ENCODE peak calls at places on chromosome 14, in four cellular contexts. G is IMR-90, R is K562, Q is HepG2. P is an unnamed sample.

GRCh38 chr14:59601056-59601455 is 24.4 kb upstream of the CCDC175 start:
- DNase-seq in G (no peak), R (no peak), Q (no peak), P (no peak)

GRCh38 chr14:35403085-35403396 is 1.5 kb downstream of the NFKBIA start:
- DNase-seq in G (peak), R (no peak), Q (no peak), P (no peak)

GRCh38 chr14:96902004-96902403 is 104.8 kb downstream of the VRK1 start:
- DNase-seq in G (no peak), R (no peak), Q (no peak), P (no peak)

GRCh38 chr14:91737619-91738018 is 5.7 kb upstream of the CATSPERB start:
- DNase-seq in G (no peak), R (no peak), Q (no peak), P (no peak)

GRCh38 chr14:23727566-23728335 is 91.6 kb downstream of the DHRS2 start:
- DNase-seq in G (peak), R (peak), Q (peak), P (peak)

GRCh38 chr14:49051328-49052060 is 534.7 kb downstream of the RPS29 start:
- DNase-seq in G (peak), R (no peak), Q (no peak), P (no peak)

GRCh38 chr14:105491366-105492006 is 440 bp downstream of the TEDC1 start:
- DNase-seq in G (peak), R (peak), Q (peak), P (peak)

GRCh38 chr14:75497191-75497590 is 25.1 kb upstream of the BATF start:
- DNase-seq in G (no peak), R (no peak), Q (no peak), P (no peak)

GRCh38 chr14:95876769-95877490 is at the start of gene TUNAR:
- DNase-seq in G (no peak), R (no peak), Q (no peak), P (no peak)
- TF ChIP-seq MAZ in G (no peak), R (no peak), Q (no peak), P (no peak)

GRCh38 chr14:100224229-100224628 is 14.7 kb upstream of the YY1 start:
- DNase-seq in G (no peak), R (no peak), Q (no peak), P (no peak)

GRCh38 chr14:100222219-100223093 is 16.5 kb upstream of the YY1 start:
- DNase-seq in G (no peak), R (no peak), Q (no peak), P (no peak)

GRCh38 chr14:100223332-100224171 is 15.4 kb upstream of the YY1 start:
- DNase-seq in G (peak), R (no peak), Q (peak), P (no peak)

GRCh38 chr14:100221419-100222218 is 17.3 kb upstream of the YY1 start:
- DNase-seq in G (peak), R (peak), Q (peak), P (no peak)

DNA sequence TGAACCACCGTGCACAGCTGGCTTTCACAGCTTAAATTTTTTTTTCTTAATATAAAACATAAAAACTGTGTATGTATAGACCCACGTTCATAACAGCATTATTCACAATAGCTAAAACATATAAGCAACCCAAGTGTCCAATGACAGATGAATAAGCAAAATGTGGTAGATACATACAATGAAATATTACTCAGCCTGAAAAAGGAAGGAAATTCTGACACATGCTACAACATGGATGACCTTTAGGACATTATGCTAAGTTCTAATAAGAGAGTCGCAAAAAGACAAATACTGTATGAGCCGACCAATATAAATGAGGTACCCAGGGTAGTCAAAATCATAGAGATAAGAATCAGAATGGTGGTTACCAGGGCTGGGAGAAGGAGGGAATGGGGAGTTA is 13.8 kb upstream of the YY1 start:
- DNase-seq in G (no peak), R (no peak), Q (no peak), P (no peak)
- H3K4me3 ChIP-seq in G (no peak), R (no peak), Q (no peak), P (no peak)

GRCh38 chr14:36505892-36506731 is 13.9 kb downstream of the NKX2-1 start:
- DNase-seq in G (no peak), R (no peak), Q (no peak), P (no peak)
- TF ChIP-seq CTCF in G (no peak), R (no peak), Q (no peak), P (no peak)

DNA sequence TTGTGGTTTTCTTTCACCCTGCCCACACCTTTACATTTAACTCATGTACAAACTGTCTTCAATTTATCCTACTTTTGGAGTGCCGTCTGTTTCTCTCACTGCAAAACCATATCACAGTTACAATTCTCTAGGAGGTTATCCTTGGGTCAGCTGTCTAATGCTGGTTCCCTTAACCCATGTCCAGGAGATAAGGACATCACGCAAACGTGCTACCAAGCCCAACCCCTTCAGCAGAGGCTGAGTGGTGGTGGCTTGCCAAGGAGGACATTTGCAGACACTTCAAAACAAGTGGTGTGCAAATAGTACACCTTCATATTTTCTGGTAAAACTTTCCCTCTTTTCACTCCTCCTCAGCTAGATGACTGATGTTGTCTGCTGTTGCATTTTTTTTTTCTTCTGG is 167.9 kb downstream of the PAX9 start:
- DNase-seq in G (no peak), R (peak), Q (no peak), P (no peak)
- TF ChIP-seq MAZ in G (no peak), R (no peak), Q (no peak), P (no peak)

DNA sequence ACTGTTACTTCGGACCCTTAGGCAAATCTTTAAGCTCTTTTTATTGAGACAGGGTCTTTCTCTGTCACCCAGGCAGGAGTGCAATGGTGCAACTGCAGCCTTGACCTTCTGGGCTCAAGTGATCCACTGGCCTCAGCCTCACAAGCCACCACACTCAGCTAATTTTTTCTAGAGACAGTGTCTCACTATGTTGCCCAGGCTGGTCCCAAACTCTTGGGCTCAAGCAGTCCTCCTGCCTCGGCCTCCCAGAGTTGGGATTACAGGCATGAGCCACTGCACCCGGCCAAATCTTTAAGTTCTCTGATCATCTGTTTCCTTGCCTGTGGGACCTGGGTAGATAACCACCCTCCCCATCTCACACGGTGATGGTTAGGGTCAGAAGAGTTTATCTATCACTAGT is 2.3 kb upstream of the GPX2 start:
- DNase-seq in G (no peak), R (no peak), Q (no peak), P (no peak)
- H3K4me3 ChIP-seq in G (no peak), R (no peak), Q (no peak), P (no peak)

GRCh38 chr14:101808020-101808641 is 46.6 kb downstream of the PPP2R5C start:
- DNase-seq in G (no peak), R (peak), Q (peak), P (peak)
- TF ChIP-seq CTCF in G (no peak), R (peak), Q (peak), P (no peak)

DNA sequence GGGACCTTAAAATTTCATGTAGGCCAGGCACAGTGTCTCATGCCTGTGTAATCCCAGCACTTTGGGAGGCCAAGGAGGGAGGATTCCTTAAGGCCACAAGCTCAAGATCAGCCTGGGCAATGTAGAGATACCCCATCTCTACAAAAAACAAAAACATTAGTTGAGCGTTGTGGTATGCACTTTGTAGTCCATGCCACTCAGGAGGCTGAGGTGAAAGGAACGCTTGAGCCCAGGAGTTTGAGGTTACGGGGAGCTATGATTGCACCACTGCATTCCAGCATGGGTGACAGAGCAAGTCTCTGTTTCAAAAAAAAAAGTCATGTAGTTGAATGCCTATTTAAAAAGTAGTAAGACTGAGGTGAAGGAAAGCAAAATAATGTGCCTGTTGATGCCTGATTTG is 83.5 kb downstream of the TTC6 start:
- DNase-seq in G (peak), R (no peak), Q (peak), P (no peak)
- TF ChIP-seq MAZ in G (no peak), R (no peak), Q (no peak), P (no peak)

GRCh38 chr14:62117010-62117717 is 354.9 kb downstream of the SNAPC1 start:
- DNase-seq in G (peak), R (no peak), Q (peak), P (peak)
- H3K4me3 ChIP-seq in G (peak), R (no peak), Q (no peak), P (peak)

GRCh38 chr14:64229489-64229888 is 64.7 kb downstream of the ESR2 start:
- DNase-seq in G (no peak), R (no peak), Q (no peak), P (no peak)

GRCh38 chr14:64225156-64225757 is 68.9 kb downstream of the ESR2 start:
- DNase-seq in G (no peak), R (no peak), Q (no peak), P (no peak)

GRCh38 chr14:64232944-64233343 is 61.2 kb downstream of the ESR2 start:
- DNase-seq in G (no peak), R (no peak), Q (no peak), P (no peak)

GRCh38 chr14:64232095-64232830 is 61.9 kb downstream of the ESR2 start:
- DNase-seq in G (peak), R (no peak), Q (no peak), P (no peak)

GRCh38 chr14:64227856-64228255 is 66.3 kb downstream of the ESR2 start:
- DNase-seq in G (no peak), R (no peak), Q (no peak), P (no peak)
- TF ChIP-seq CTCF in G (no peak), R (no peak), Q (no peak), P (no peak)

DNA sequence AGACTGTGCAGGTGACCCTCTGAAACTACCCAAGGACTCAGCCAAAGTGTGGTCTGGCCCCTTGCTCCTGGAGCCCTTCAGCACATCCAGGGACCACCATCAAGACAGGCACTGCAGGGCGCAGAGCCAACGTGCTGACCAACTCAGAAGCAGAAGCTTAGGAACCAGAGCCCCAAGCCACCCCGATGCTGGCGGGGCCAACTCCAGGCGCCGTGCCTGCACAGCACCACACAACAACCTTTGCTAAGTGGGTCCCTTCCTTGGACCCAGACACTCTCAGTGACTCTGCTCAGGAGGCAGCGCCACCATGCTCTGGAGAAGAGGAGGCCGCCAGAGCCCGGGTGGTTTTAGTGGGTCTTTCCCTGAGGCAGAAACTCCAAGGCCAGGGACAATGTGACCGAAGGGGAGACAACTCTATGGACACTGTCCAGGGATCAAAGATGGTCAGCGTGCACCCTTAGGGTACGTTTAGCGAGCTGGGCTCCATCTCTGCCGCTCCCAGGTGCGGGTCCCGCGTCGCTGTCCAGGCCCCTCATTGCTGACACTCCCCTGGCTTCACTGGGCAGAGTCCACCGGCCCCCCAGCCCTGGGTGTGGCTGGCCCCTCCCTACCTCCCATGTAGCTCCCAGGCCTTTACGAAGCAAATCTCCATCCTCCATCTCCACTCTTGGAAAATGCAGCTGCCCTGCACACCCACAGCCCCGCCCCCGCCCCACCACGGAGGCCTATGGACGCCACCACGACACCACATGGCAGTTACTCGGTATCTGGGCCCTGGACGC is 16.1 kb downstream of the CHGA start:
- DNase-seq in G (no peak), R (no peak), Q (no peak), P (no peak)
- TF ChIP-seq MAZ in G (no peak), R (no peak), Q (no peak), P (no peak)

P was measured in A549.